ENCODE peak calls at places on chromosomes 7 and 10, in four cellular contexts. One of them, this sample, is unnamed.

GRCh38 chr10:51542863-51543262 is 156.5 kb downstream of the CSTF2T start:
- DNase-seq in HEK293T: no peak
- DNase-seq in neural progenitor cell: no peak
- DNase-seq in Right ventricle myocardium superior: peak
- DNase-seq in this sample: no peak

GRCh38 chr7:75056476-75056875 is 17.1 kb downstream of the RCC1L start:
- DNase-seq in Right ventricle myocardium superior: no peak
- DNase-seq in neural progenitor cell: no peak
- DNase-seq in HEK293T: no peak
- DNase-seq in this sample: no peak

GRCh38 chr7:110964770-110965169 is 126.2 kb upstream of the LRRN3 start:
- DNase-seq in HEK293T: no peak
- DNase-seq in Right ventricle myocardium superior: no peak
- DNase-seq in neural progenitor cell: no peak
- DNase-seq in this sample: no peak

GRCh38 chr10:119377905-119378736 is 164.4 kb downstream of the RGS10 start:
- DNase-seq in HEK293T: no peak
- DNase-seq in neural progenitor cell: peak
- DNase-seq in Right ventricle myocardium superior: peak
- DNase-seq in this sample: peak

GRCh38 chr10:77385315-77385714 is 252.3 kb downstream of the KCNMA1 start:
- DNase-seq in Right ventricle myocardium superior: no peak
- DNase-seq in HEK293T: no peak
- DNase-seq in neural progenitor cell: no peak
- DNase-seq in this sample: no peak

GRCh38 chr7:41492603-41493002 is 210.3 kb downstream of the INHBA start:
- DNase-seq in Right ventricle myocardium superior: no peak
- DNase-seq in neural progenitor cell: no peak
- DNase-seq in HEK293T: no peak
- DNase-seq in this sample: no peak

GRCh38 chr10:84783386-84783785 is 455.0 kb downstream of the CCSER2 start:
- DNase-seq in Right ventricle myocardium superior: no peak
- DNase-seq in HEK293T: peak
- DNase-seq in neural progenitor cell: peak
- DNase-seq in this sample: no peak

GRCh38 chr7:148708026-148708685 is 9.5 kb downstream of the CUL1 start:
- DNase-seq in HEK293T: no peak
- DNase-seq in neural progenitor cell: peak
- DNase-seq in Right ventricle myocardium superior: no peak
- DNase-seq in this sample: no peak

GRCh38 chr7:142412551-142413193 is 154.8 kb upstream of the PRSS58 start:
- DNase-seq in Right ventricle myocardium superior: no peak
- DNase-seq in HEK293T: peak
- DNase-seq in neural progenitor cell: peak
- DNase-seq in this sample: no peak

GRCh38 chr7:121002755-121003114 is 14.2 kb downstream of the CPED1 start:
- DNase-seq in neural progenitor cell: no peak
- DNase-seq in HEK293T: no peak
- DNase-seq in Right ventricle myocardium superior: no peak
- DNase-seq in this sample: no peak

GRCh38 chr10:82221750-82222149 is 346.8 kb downstream of the NRG3 start:
- DNase-seq in Right ventricle myocardium superior: no peak
- DNase-seq in HEK293T: no peak
- DNase-seq in neural progenitor cell: peak
- DNase-seq in this sample: no peak

GRCh38 chr7:47539398-47540052 is 42.4 kb downstream of the TNS3 start:
- DNase-seq in Right ventricle myocardium superior: no peak
- DNase-seq in HEK293T: no peak
- DNase-seq in neural progenitor cell: no peak
- DNase-seq in this sample: no peak

GRCh38 chr10:82477776-82478175 is 602.8 kb downstream of the NRG3 start:
- DNase-seq in Right ventricle myocardium superior: no peak
- DNase-seq in neural progenitor cell: no peak
- DNase-seq in HEK293T: no peak
- DNase-seq in this sample: no peak

GRCh38 chr10:33290286-33291052 is 44.0 kb downstream of the NRP1 start:
- DNase-seq in HEK293T: peak
- DNase-seq in Right ventricle myocardium superior: no peak
- DNase-seq in neural progenitor cell: peak
- DNase-seq in this sample: no peak

GRCh38 chr10:2935647-2936386 is 131.5 kb upstream of the PFKP start:
- DNase-seq in HEK293T: no peak
- DNase-seq in neural progenitor cell: no peak
- DNase-seq in Right ventricle myocardium superior: no peak
- DNase-seq in this sample: no peak

GRCh38 chr7:155448632-155449007 is 9.3 kb upstream of the EN2 start:
- DNase-seq in Right ventricle myocardium superior: no peak
- DNase-seq in neural progenitor cell: peak
- DNase-seq in HEK293T: no peak
- DNase-seq in this sample: no peak

GRCh38 chr10:122113161-122113944 is 124.4 kb downstream of the TACC2 start:
- DNase-seq in neural progenitor cell: peak
- DNase-seq in HEK293T: peak
- DNase-seq in Right ventricle myocardium superior: peak
- DNase-seq in this sample: peak

GRCh38 chr7:112205348-112206237 is 606 bp downstream of the DOCK4 start:
- DNase-seq in HEK293T: peak
- DNase-seq in Right ventricle myocardium superior: peak
- DNase-seq in neural progenitor cell: peak
- DNase-seq in this sample: peak

GRCh38 chr10:15775513-15775912 is 55.8 kb upstream of the ITGA8 start:
- DNase-seq in HEK293T: no peak
- DNase-seq in Right ventricle myocardium superior: no peak
- DNase-seq in neural progenitor cell: no peak
- DNase-seq in this sample: no peak

GRCh38 chr10:35124540-35124939 is 2.1 kb upstream of the CREM start:
- DNase-seq in Right ventricle myocardium superior: no peak
- DNase-seq in neural progenitor cell: no peak
- DNase-seq in HEK293T: no peak
- DNase-seq in this sample: no peak

GRCh38 chr7:102096706-102097427 is 189.8 kb upstream of the SH2B2 start:
- DNase-seq in HEK293T: no peak
- DNase-seq in neural progenitor cell: peak
- DNase-seq in Right ventricle myocardium superior: no peak
- DNase-seq in this sample: no peak

This sample was measured in left cardiac atrium.